ENCODE peak calls at places on chromosomes 4 and X, in seven cellular contexts. K, S, I, P, T, M and E are unnamed samples.

GRCh38 chr4:76585897-76586360 is 150.9 kb downstream of the SHROOM3 start:
- DNase-seq in K (peak), S (peak), I (no peak), P (no peak), T (no peak), M (peak), E (peak)

GRCh38 chrX:18288716-18289115 is 65.8 kb downstream of the SCML2 start:
- DNase-seq in K (no peak), S (no peak), I (no peak), P (no peak), T (no peak), M (no peak), E (no peak)

GRCh38 chr4:54513231-54513630 is 144.5 kb upstream of the KIT start:
- DNase-seq in K (peak), S (no peak), I (no peak), P (no peak), T (peak), M (no peak), E (no peak)

GRCh38 chrX:101764538-101764937 is 104.9 kb upstream of the ARMCX2 start:
- DNase-seq in K (peak), S (no peak), I (no peak), P (no peak), T (no peak), M (no peak), E (no peak)

GRCh38 chrX:145817666-145818521 is at the start of gene SLITRK2:
- DNase-seq in K (no peak), S (no peak), I (no peak), P (no peak), T (no peak), M (no peak), E (no peak)

GRCh38 chrX:56623316-56623715 is 59.9 kb downstream of the UBQLN2 start:
- DNase-seq in K (no peak), S (no peak), I (no peak), P (no peak), T (no peak), M (no peak), E (no peak)

GRCh38 chrX:70128071-70128470 is 5.2 kb upstream of the IGBP1 start:
- DNase-seq in K (no peak), S (no peak), I (no peak), P (no peak), T (no peak), M (no peak), E (no peak)

GRCh38 chr4:113355550-113356371 is 306.3 kb downstream of the ANK2 start:
- DNase-seq in K (peak), S (no peak), I (no peak), P (peak), T (peak), M (no peak), E (peak)

GRCh38 chr4:76930721-76931481 is 18.7 kb upstream of the SEPTIN11 start:
- DNase-seq in K (no peak), S (no peak), I (no peak), P (no peak), T (no peak), M (no peak), E (no peak)

GRCh38 chr4:169179609-169180526 is 90.9 kb downstream of the SH3RF1 start:
- DNase-seq in K (peak), S (peak), I (no peak), P (no peak), T (peak), M (no peak), E (no peak)

GRCh38 chrX:119427024-119427794 is 28.1 kb downstream of the SLC25A43 start:
- DNase-seq in K (peak), S (no peak), I (no peak), P (peak), T (no peak), M (no peak), E (peak)

GRCh38 chrX:21745756-21746155 is 12.2 kb downstream of the SMPX start:
- DNase-seq in K (peak), S (no peak), I (peak), P (peak), T (peak), M (no peak), E (peak)

GRCh38 chr4:77225022-77225421 is 68.0 kb downstream of the CCNG2 start:
- DNase-seq in K (no peak), S (no peak), I (no peak), P (no peak), T (no peak), M (no peak), E (no peak)

GRCh38 chr4:92387459-92388069 is 83.8 kb downstream of the GRID2 start:
- DNase-seq in K (peak), S (no peak), I (peak), P (no peak), T (peak), M (no peak), E (peak)

GRCh38 chr4:29423836-29424721 is 1296.1 kb upstream of the PCDH7 start:
- DNase-seq in K (peak), S (no peak), I (no peak), P (no peak), T (peak), M (no peak), E (no peak)

GRCh38 chr4:185839770-185840169 is 27.8 kb upstream of the SORBS2 start:
- DNase-seq in K (no peak), S (no peak), I (no peak), P (no peak), T (no peak), M (no peak), E (no peak)

GRCh38 chr4:181601118-181601517 is 642.1 kb upstream of the TENM3 start:
- DNase-seq in K (peak), S (no peak), I (no peak), P (no peak), T (no peak), M (no peak), E (no peak)

GRCh38 chr4:74365761-74366160 is 816 bp downstream of the EREG start:
- DNase-seq in K (no peak), S (peak), I (peak), P (no peak), T (no peak), M (no peak), E (no peak)

GRCh38 chrX:41823402-41823801 is 99.4 kb downstream of the GPR82 start:
- DNase-seq in K (peak), S (no peak), I (no peak), P (no peak), T (peak), M (no peak), E (no peak)

GRCh38 chr4:99947190-99947578 is 766 bp upstream of the DNAJB14 start:
- DNase-seq in K (no peak), S (no peak), I (no peak), P (no peak), T (peak), M (no peak), E (no peak)

GRCh38 chrX:31038585-31039326 is 33.1 kb downstream of the FTHL17 start:
- DNase-seq in K (peak), S (peak), I (peak), P (no peak), T (peak), M (no peak), E (peak)

GRCh38 chr4:82431831-82432230 is 1.4 kb downstream of the ENOPH1 start:
- DNase-seq in K (no peak), S (no peak), I (no peak), P (no peak), T (no peak), M (no peak), E (no peak)

GRCh38 chrX:121336831-121337421 is 289.5 kb downstream of the GLUD2 start:
- DNase-seq in K (no peak), S (no peak), I (no peak), P (no peak), T (no peak), M (no peak), E (no peak)

GRCh38 chr4:87819281-87819919 is 13.4 kb upstream of the MEPE start:
- DNase-seq in K (peak), S (no peak), I (no peak), P (no peak), T (peak), M (no peak), E (no peak)

GRCh38 chr4:185304541-185304940 is 91.2 kb downstream of the LRP2BP start:
- DNase-seq in K (no peak), S (no peak), I (no peak), P (no peak), T (no peak), M (no peak), E (no peak)

GRCh38 chrX:30153881-30154260 is 61.5 kb upstream of the MAGEB2 start:
- DNase-seq in K (peak), S (no peak), I (no peak), P (no peak), T (no peak), M (no peak), E (no peak)

GRCh38 chr4:8771666-8772065 is 100.0 kb downstream of the HMX1 start:
- DNase-seq in K (no peak), S (no peak), I (no peak), P (no peak), T (no peak), M (no peak), E (no peak)

GRCh38 chrX:46803140-46803539 is 33.7 kb upstream of the RP2 start:
- DNase-seq in K (peak), S (no peak), I (no peak), P (no peak), T (peak), M (no peak), E (no peak)

GRCh38 chrX:150899191-150899757 is 806 bp upstream of the CD99L2 start:
- DNase-seq in K (peak), S (peak), I (peak), P (peak), T (peak), M (peak), E (peak)

GRCh38 chr4:17762705-17763104 is 18.7 kb downstream of the FAM184B start:
- DNase-seq in K (peak), S (no peak), I (no peak), P (no peak), T (peak), M (no peak), E (no peak)

GRCh38 chr4:7987148-7987989 is 47.7 kb upstream of the AFAP1 start:
- DNase-seq in K (peak), S (peak), I (peak), P (peak), T (peak), M (no peak), E (peak)

GRCh38 chrX:50180073-50180940 is 20.5 kb downstream of the AKAP4 start:
- DNase-seq in K (no peak), S (no peak), I (no peak), P (no peak), T (no peak), M (no peak), E (no peak)

GRCh38 chr4:185504098-185505047 is 30.9 kb downstream of the PDLIM3 start:
- DNase-seq in K (peak), S (peak), I (no peak), P (no peak), T (no peak), M (peak), E (no peak)

GRCh38 chrX:148310402-148311200 is 189.8 kb upstream of the AFF2 start:
- DNase-seq in K (no peak), S (no peak), I (no peak), P (peak), T (no peak), M (no peak), E (no peak)

GRCh38 chr4:72489267-72489666 is 79.8 kb downstream of the ADAMTS3 start:
- DNase-seq in K (peak), S (no peak), I (no peak), P (no peak), T (peak), M (no peak), E (no peak)

GRCh38 chr4:112938461-112939058 is 110.9 kb upstream of the ANK2 start:
- DNase-seq in K (peak), S (no peak), I (peak), P (no peak), T (peak), M (no peak), E (peak)

GRCh38 chrX:41137589-41137988 is 52.3 kb downstream of the USP9X start:
- DNase-seq in K (no peak), S (no peak), I (no peak), P (no peak), T (peak), M (no peak), E (no peak)

DNA sequence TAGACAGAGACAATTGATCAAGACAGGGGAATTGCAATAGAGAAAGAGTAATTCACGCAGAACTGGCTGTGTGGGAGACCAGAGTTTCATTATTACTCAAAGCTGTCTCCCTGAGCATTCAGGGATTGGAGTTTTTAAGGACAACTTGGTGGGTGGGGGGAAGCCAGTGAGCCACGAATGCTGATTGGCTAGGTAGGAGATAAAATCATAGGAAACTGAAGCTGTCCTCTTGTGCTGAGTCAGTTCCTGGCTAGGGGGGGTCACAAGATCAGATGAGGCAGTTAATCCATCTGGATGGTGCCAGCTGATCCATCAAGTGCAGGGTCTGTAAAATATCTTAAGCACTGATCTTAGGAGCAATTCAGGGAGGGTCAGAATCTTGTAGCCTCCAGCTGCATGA is 358.6 kb downstream of the GPM6A start:
- DNase-seq in K (no peak), S (no peak), I (no peak), P (no peak), T (no peak), M (no peak), E (no peak)
- TF ChIP-seq CTCF in K (no peak), S (no peak), I (no peak), P (no peak), T (no peak), M (no peak), E (no peak)

GRCh38 chr4:164949448-164950118 is 27.9 kb downstream of the TRIM61 start:
- DNase-seq in K (no peak), S (peak), I (no peak), P (no peak), T (no peak), M (no peak), E (no peak)
- TF ChIP-seq CTCF in K (no peak), S (no peak), I (peak), P (no peak), T (no peak), M (no peak), E (peak)

GRCh38 chr4:166502660-166503059 is 629.6 kb downstream of the TLL1 start:
- DNase-seq in K (no peak), S (no peak), I (no peak), P (no peak), T (no peak), M (no peak), E (no peak)

GRCh38 chr4:166499820-166500219 is 626.8 kb downstream of the TLL1 start:
- DNase-seq in K (peak), S (no peak), I (no peak), P (no peak), T (no peak), M (no peak), E (no peak)

GRCh38 chr4:166506051-166506450 is 633.0 kb downstream of the TLL1 start:
- DNase-seq in K (no peak), S (no peak), I (no peak), P (no peak), T (no peak), M (no peak), E (no peak)

GRCh38 chr4:166498541-166498940 is 625.5 kb downstream of the TLL1 start:
- DNase-seq in K (peak), S (no peak), I (no peak), P (no peak), T (peak), M (no peak), E (no peak)

DNA sequence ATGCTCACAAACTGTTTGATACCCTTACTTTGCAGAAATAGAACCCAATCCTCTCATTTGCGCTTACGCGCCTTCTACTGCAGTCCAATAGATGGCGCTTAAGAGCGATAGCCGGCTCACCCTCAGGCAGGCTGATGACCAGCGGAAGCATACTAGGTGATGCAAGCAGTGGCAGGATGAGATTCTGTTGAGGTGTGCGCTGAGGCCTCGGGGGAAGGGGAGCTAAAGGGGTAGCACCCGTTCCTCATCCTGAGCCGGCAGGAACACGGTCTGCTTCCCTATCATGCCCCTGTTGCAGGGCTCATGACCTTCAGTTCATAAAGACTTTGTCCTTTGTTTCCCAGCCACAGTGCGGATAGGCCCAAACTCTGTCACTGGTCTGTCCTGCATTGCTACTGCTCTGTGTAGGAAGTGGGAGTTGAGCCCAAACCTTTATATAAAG is 628.9 kb downstream of the TLL1 start:
- DNase-seq in K (peak), S (no peak), I (peak), P (no peak), T (peak), M (no peak), E (peak)
- TF ChIP-seq CTCF in K (peak), S (no peak), I (peak), P (no peak), T (peak), M (peak), E (peak)

GRCh38 chr4:931194-931959 is 739 bp downstream of the GAK start:
- DNase-seq in K (peak), S (no peak), I (peak), P (no peak), T (peak), M (no peak), E (no peak)

GRCh38 chr4:931960-932712 is at the start of the genes GAK and TMEM175:
- DNase-seq in K (peak), S (peak), I (peak), P (peak), T (peak), M (peak), E (peak)

GRCh38 chr4:929970-930625 is 2.0 kb downstream of the GAK start:
- DNase-seq in K (peak), S (no peak), I (peak), P (no peak), T (peak), M (no peak), E (no peak)

GRCh38 chr4:930827-931193 is 1.3 kb downstream of the GAK start:
- DNase-seq in K (no peak), S (no peak), I (peak), P (no peak), T (no peak), M (no peak), E (no peak)

DNA sequence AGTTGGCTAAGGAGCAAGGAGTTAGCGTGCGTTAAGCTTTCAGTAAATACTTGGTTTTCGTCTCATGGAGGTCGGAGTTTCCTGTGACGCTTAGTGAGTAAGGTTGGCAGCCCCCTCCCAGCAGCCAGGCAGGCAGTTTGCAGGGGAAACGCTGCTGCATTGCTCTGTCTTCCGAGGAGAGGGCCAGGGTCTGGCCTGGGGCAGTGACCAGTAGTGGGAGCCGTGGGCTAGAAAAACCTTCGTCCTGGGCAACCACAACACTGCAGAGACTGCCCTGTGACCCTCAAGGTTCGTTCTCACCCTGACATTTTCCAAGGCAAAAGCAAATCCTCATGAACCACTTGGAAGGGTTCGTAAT is 432 bp downstream of the TMEM175 start:
- DNase-seq in K (no peak), S (no peak), I (peak), P (no peak), T (no peak), M (no peak), E (no peak)
- TF ChIP-seq CTCF in K (no peak), S (no peak), I (no peak), P (no peak), T (no peak), M (no peak), E (peak)

GRCh38 chrX:111168314-111168713 is 72.3 kb downstream of the PAK3 start:
- DNase-seq in K (peak), S (no peak), I (peak), P (no peak), T (no peak), M (no peak), E (no peak)
- TF ChIP-seq CTCF in K (no peak), S (no peak), I (peak), P (no peak), T (no peak), M (no peak), E (no peak)